ENCODE peak calls at places on chromosomes 11 and 22, in eight cellular contexts. F, X, Y, Z, Q, T, P and G are unnamed samples.

GRCh38 chr22:37904572-37905533 is 1.2 kb upstream of the MICALL1 start:
- DNase-seq in F (peak), X (no peak), Y (no peak), Z (peak), Q (peak), T (peak), P (no peak), G (peak)

GRCh38 chr11:12914401-12914912 is 94.7 kb upstream of the RASSF10 start:
- DNase-seq in F (peak), X (peak), Y (no peak), Z (peak), Q (peak), T (peak), P (no peak), G (no peak)

GRCh38 chr22:37165066-37165465 is 15.3 kb upstream of the IL2RB start:
- DNase-seq in F (no peak), X (no peak), Y (peak), Z (no peak), Q (no peak), T (no peak), P (no peak), G (no peak)

GRCh38 chr22:49601614-49602321 is 225.9 kb downstream of the BRD1 start:
- DNase-seq in F (no peak), X (no peak), Y (no peak), Z (no peak), Q (no peak), T (no peak), P (no peak), G (no peak)

GRCh38 chr11:4890279-4890678 is 8.6 kb downstream of the OR51T1 start:
- DNase-seq in F (no peak), X (no peak), Y (no peak), Z (no peak), Q (no peak), T (no peak), P (no peak), G (no peak)

GRCh38 chr11:126408496-126408895 is 53.0 kb downstream of the ST3GAL4 start:
- DNase-seq in F (no peak), X (no peak), Y (peak), Z (no peak), Q (no peak), T (no peak), P (no peak), G (no peak)

GRCh38 chr11:19316434-19316833 is 75.7 kb upstream of the E2F8 start:
- DNase-seq in F (no peak), X (no peak), Y (no peak), Z (no peak), Q (peak), T (no peak), P (no peak), G (no peak)

GRCh38 chr22:19820880-19821522 is 33.7 kb downstream of the GNB1L start:
- DNase-seq in F (no peak), X (peak), Y (peak), Z (no peak), Q (no peak), T (peak), P (no peak), G (no peak)

GRCh38 chr11:2825261-2825885 is 60.2 kb downstream of the CDKN1C start:
- DNase-seq in F (no peak), X (peak), Y (no peak), Z (peak), Q (peak), T (no peak), P (no peak), G (no peak)

GRCh38 chr22:49368976-49369725 is 458.5 kb downstream of the BRD1 start:
- DNase-seq in F (peak), X (peak), Y (peak), Z (no peak), Q (no peak), T (no peak), P (no peak), G (no peak)

GRCh38 chr22:19133561-19133960 is 2.5 kb downstream of the TSSK2 start:
- DNase-seq in F (no peak), X (no peak), Y (peak), Z (no peak), Q (no peak), T (no peak), P (no peak), G (no peak)

GRCh38 chr22:37330200-37331033 is 48.1 kb downstream of the CYTH4 start:
- DNase-seq in F (peak), X (peak), Y (no peak), Z (peak), Q (no peak), T (peak), P (no peak), G (peak)

GRCh38 chr11:68150029-68150428 is 28.8 kb upstream of the CHKA start:
- DNase-seq in F (no peak), X (peak), Y (no peak), Z (peak), Q (no peak), T (peak), P (no peak), G (no peak)

GRCh38 chr11:118212131-118212725 is 12.6 kb downstream of the JAML start:
- DNase-seq in F (no peak), X (no peak), Y (no peak), Z (no peak), Q (peak), T (peak), P (no peak), G (no peak)

GRCh38 chr11:110479445-110480101 is 49.8 kb downstream of the FDX1 start:
- DNase-seq in F (no peak), X (no peak), Y (no peak), Z (no peak), Q (no peak), T (no peak), P (no peak), G (no peak)

GRCh38 chr22:48736593-48737460 is 1090.8 kb downstream of the BRD1 start:
- DNase-seq in F (no peak), X (no peak), Y (peak), Z (no peak), Q (no peak), T (no peak), P (no peak), G (no peak)

DNA sequence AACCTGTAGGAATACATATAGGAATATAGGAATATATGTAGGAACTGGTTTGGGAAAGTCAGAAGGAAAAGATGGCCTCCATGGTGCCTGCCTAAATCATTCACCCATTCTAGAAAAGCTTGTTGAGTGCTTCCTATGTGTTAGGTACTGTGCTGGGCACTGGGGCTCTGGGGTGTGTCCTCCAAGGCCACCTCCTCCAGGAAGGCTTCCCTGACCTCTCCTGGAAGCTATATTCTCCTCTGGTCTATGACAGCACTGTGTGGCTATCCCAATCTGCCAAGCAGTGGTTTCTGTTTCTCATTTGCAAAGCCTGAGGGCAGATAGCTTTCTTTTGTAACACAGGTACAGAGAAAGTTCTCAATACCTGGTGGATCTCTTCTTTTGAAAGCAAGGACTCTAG is 30.2 kb downstream of the IRAG1 start:
- DNase-seq in F (no peak), X (no peak), Y (no peak), Z (no peak), Q (no peak), T (no peak), P (no peak), G (no peak)
- H3K27ac ChIP-seq in F (no peak), X (no peak), Y (no peak), Z (no peak), Q (peak), T (no peak), P (no peak), G (no peak)

GRCh38 chr11:65590240-65590738 is 5.3 kb downstream of the KCNK7 start:
- DNase-seq in F (no peak), X (no peak), Y (no peak), Z (no peak), Q (peak), T (no peak), P (no peak), G (no peak)
- H3K27ac ChIP-seq in F (no peak), X (no peak), Y (peak), Z (peak), Q (peak), T (no peak), P (no peak), G (no peak)

GRCh38 chr11:103850419-103851165 is 185.8 kb upstream of the DDI1 start:
- DNase-seq in F (no peak), X (no peak), Y (no peak), Z (no peak), Q (no peak), T (no peak), P (no peak), G (no peak)

GRCh38 chr11:103845331-103845730 is 191.1 kb upstream of the DDI1 start:
- DNase-seq in F (no peak), X (no peak), Y (no peak), Z (no peak), Q (no peak), T (no peak), P (no peak), G (no peak)

GRCh38 chr11:103849366-103849765 is 187.1 kb upstream of the DDI1 start:
- DNase-seq in F (no peak), X (no peak), Y (no peak), Z (no peak), Q (no peak), T (no peak), P (no peak), G (no peak)

GRCh38 chr11:103851166-103851651 is 185.2 kb upstream of the DDI1 start:
- DNase-seq in F (no peak), X (no peak), Y (no peak), Z (no peak), Q (no peak), T (no peak), P (no peak), G (no peak)
- H3K27ac ChIP-seq in F (no peak), X (peak), Y (no peak), Z (no peak), Q (peak), T (no peak), P (no peak), G (no peak)

DNA sequence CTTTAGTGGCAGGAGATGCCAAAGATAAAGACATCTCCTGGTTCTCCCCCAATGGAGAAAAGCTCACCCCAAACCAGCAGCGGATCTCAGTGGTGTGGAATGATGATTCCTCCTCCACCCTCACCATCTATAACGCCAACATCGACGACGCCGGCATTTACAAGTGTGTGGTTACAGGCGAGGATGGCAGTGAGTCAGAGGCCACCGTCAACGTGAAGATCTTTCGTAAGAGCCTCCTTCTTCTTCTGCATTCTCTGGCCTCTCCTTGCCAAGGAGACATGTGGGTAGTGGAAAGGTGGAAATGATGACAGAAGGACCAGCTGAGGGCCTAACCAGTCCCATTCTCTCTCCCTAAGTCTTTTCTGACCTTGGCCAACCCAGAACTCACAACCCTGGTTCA is 110.1 kb upstream of the TTC12 start:
- DNase-seq in F (no peak), X (no peak), Y (no peak), Z (no peak), Q (no peak), T (no peak), P (no peak), G (no peak)
- H3K27ac ChIP-seq in F (no peak), X (no peak), Y (no peak), Z (no peak), Q (no peak), T (no peak), P (no peak), G (no peak)

GRCh38 chr11:128213461-128213860 is 373.9 kb downstream of the ETS1 start:
- DNase-seq in F (no peak), X (no peak), Y (no peak), Z (no peak), Q (no peak), T (no peak), P (no peak), G (no peak)

GRCh38 chr11:128207861-128208321 is 379.5 kb downstream of the ETS1 start:
- DNase-seq in F (peak), X (no peak), Y (no peak), Z (peak), Q (no peak), T (no peak), P (no peak), G (peak)

GRCh38 chr11:128208329-128209220 is 378.8 kb downstream of the ETS1 start:
- DNase-seq in F (peak), X (no peak), Y (no peak), Z (peak), Q (no peak), T (no peak), P (no peak), G (peak)

GRCh38 chr11:128212324-128212723 is 375.0 kb downstream of the ETS1 start:
- DNase-seq in F (no peak), X (no peak), Y (no peak), Z (no peak), Q (no peak), T (no peak), P (no peak), G (no peak)

DNA sequence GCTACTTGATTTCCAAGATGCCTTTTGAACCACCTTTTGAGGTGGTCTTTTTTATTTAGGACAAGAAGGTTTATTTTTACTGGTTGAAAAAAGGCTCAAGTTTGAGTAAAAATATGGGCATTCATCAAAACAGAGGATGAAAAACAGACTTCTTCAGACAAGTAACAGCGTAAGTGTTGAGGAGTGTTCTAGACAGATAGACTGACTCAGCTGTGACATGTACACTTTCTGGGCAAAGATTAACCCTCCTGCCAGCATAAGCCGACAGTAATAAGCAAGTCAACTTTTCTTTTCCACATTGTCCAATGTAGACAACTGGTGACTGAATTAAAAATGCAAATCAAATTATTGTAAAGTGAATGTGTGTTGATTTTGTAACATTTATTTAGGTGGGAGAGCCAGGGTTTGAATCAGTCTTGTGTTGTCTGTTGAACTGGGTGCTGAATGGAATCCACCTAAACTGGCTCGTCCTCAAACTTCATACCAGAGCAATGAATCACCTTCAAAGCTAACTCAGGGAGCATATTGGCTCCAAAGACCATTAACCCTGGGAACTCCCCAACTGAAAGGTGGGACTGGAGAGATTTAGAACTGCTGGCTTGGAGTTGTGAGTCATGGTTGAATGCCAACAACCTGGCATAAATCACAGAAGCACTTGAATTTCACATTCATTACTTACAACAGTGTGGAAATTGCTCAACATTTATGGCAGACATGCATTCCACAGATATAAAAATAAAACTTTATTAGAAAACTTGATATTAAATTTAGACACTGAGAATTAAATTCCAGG is 377.0 kb downstream of the ETS1 start:
- DNase-seq in F (peak), X (no peak), Y (no peak), Z (peak), Q (no peak), T (peak), P (no peak), G (peak)
- H3K27ac ChIP-seq in F (peak), X (peak), Y (no peak), Z (no peak), Q (peak), T (no peak), P (no peak), G (peak)

DNA sequence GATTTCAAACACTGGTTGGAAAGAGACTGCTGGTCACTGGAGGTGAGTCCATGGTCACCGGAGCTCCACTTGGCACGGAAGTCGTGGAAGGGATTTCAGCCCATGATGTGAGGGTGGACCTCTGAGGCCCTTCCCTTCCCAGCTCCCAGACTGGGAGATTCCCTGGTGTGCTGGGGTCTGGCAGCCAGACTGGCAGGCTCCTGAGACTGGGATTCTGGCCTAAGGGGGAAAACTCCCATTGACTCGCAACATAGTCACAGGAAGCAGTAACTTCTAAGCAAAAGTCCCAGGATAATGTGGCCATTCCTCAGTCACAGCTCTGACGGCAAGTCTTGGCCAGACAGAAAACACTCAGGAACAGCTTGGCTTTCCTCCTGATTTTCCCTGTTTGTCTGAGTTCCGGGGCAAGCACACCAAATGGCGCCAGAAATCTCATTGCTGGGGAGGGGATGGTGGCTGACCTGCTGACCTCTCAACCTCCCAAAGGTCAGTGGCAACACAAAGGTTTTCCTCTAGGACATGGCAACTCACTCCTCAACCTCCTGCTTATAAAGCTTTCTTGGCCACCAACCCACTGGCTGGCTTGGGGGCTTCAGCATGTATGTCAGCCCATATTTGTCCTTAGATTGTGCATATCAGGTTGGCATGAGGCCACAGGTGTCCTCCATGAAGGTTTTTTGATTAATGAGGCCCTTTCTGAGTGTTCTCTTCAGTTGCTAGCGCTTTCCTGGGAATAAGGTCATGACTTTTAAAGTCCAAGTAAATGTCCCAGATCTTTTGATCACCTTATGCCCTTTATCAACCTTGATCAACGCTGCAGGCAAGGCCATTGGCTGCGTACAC is 99.5 kb downstream of the CCDC81 start:
- DNase-seq in F (peak), X (no peak), Y (no peak), Z (peak), Q (peak), T (no peak), P (no peak), G (no peak)
- H3K27ac ChIP-seq in F (peak), X (peak), Y (peak), Z (peak), Q (peak), T (no peak), P (no peak), G (peak)

GRCh38 chr22:40025856-40026255 is 31.1 kb downstream of the FAM83F start:
- DNase-seq in F (no peak), X (no peak), Y (peak), Z (no peak), Q (no peak), T (no peak), P (no peak), G (no peak)

GRCh38 chr22:40027191-40028097 is 32.7 kb downstream of the FAM83F start:
- DNase-seq in F (no peak), X (no peak), Y (peak), Z (no peak), Q (no peak), T (no peak), P (no peak), G (no peak)

GRCh38 chr22:40028098-40028425 is 33.3 kb downstream of the FAM83F start:
- DNase-seq in F (no peak), X (no peak), Y (peak), Z (no peak), Q (no peak), T (no peak), P (no peak), G (no peak)

GRCh38 chr22:40024201-40025061 is 29.7 kb downstream of the FAM83F start:
- DNase-seq in F (peak), X (peak), Y (peak), Z (peak), Q (peak), T (peak), P (peak), G (no peak)

GRCh38 chr22:40026641-40027040 is 31.9 kb downstream of the FAM83F start:
- DNase-seq in F (no peak), X (no peak), Y (peak), Z (no peak), Q (no peak), T (no peak), P (no peak), G (no peak)
- H3K27ac ChIP-seq in F (no peak), X (no peak), Y (no peak), Z (no peak), Q (no peak), T (no peak), P (no peak), G (no peak)

GRCh38 chr11:80529722-80530121 is 1088.9 kb upstream of the TENM4 start:
- DNase-seq in F (no peak), X (no peak), Y (no peak), Z (no peak), Q (no peak), T (no peak), P (no peak), G (no peak)
- H3K27ac ChIP-seq in F (no peak), X (no peak), Y (no peak), Z (no peak), Q (no peak), T (no peak), P (no peak), G (no peak)